ENCODE peak calls at places on chromosomes 2 and 18, in four cellular contexts. P is psoas muscle, G is HFFc6, N is A673. L is an unnamed sample.

GRCh38 chr2:146821836-146822316 is 1023.0 kb upstream of the ACVR2A start:
- DNase-seq in P (no peak), G (no peak), N (peak; percentile 87), L (no peak)

GRCh38 chr18:43661570-43661969 is 384.3 kb upstream of the SYT4 start:
- DNase-seq in P (no peak), G (peak; percentile 73), N (peak; percentile 62), L (no peak)

GRCh38 chr2:171069286-171069956 is 91.3 kb downstream of the TLK1 start:
- DNase-seq in P (no peak), G (no peak), N (no peak), L (no peak)

GRCh38 chr2:190720691-190721090 is 71.8 kb downstream of the NAB1 start:
- DNase-seq in P (no peak), G (no peak), N (no peak), L (no peak)

GRCh38 chr2:47945036-47945781 is 38.9 kb upstream of the FBXO11 start:
- DNase-seq in P (no peak), G (no peak), N (no peak), L (no peak)

GRCh38 chr2:217964255-217964654 is 38.5 kb downstream of the TNS1 start:
- DNase-seq in P (no peak), G (no peak), N (no peak), L (no peak)

GRCh38 chr2:209933499-209934458 is 68.7 kb upstream of the RPE start:
- DNase-seq in P (no peak), G (peak; percentile 21), N (peak; percentile 78), L (no peak)

GRCh38 chr2:171515672-171516298 is 6.5 kb upstream of the CYBRD1 start:
- DNase-seq in P (no peak), G (peak; percentile 60), N (no peak), L (no peak)

GRCh38 chr2:10194021-10194820 is 71.7 kb downstream of the RRM2 start:
- DNase-seq in P (no peak), G (no peak), N (peak; percentile 47), L (no peak)

GRCh38 chr2:190477563-190478454 is 56.7 kb downstream of the NEMP2 start:
- DNase-seq in P (no peak), G (no peak), N (no peak), L (no peak)

GRCh38 chr2:231000211-231000904 is 4.4 kb downstream of the SPATA3 start:
- DNase-seq in P (no peak), G (no peak), N (no peak), L (no peak)
- TF ChIP-seq CTCF in P (no peak), G (no peak), N (peak; percentile 15), L (no peak)

GRCh38 chr2:122734756-122735155 is 979.3 kb downstream of the TSN start:
- DNase-seq in P (no peak), G (no peak), N (peak; percentile 46), L (no peak)

GRCh38 chr2:122739732-122740593 is 984.5 kb downstream of the TSN start:
- DNase-seq in P (no peak), G (no peak), N (no peak), L (peak; percentile 9)

GRCh38 chr2:122736279-122736678 is 980.8 kb downstream of the TSN start:
- DNase-seq in P (no peak), G (no peak), N (no peak), L (no peak)

GRCh38 chr2:122740594-122740948 is 985.1 kb downstream of the TSN start:
- DNase-seq in P (no peak), G (no peak), N (no peak), L (no peak)

GRCh38 chr2:122737429-122738077 is 982.1 kb downstream of the TSN start:
- DNase-seq in P (no peak), G (no peak), N (no peak), L (peak; percentile 24)
- TF ChIP-seq CTCF in P (no peak), G (no peak), N (no peak), L (peak; percentile 11)

GRCh38 chr2:238288650-238289573 is 502 bp upstream of the PER2 start:
- DNase-seq in P (peak; percentile 99), G (peak; percentile 97), N (peak; percentile 99), L (peak; percentile 99)
- TF ChIP-seq CTCF in P (peak; percentile 29), G (peak; percentile 80), N (no peak), L (peak; percentile 27)

DNA sequence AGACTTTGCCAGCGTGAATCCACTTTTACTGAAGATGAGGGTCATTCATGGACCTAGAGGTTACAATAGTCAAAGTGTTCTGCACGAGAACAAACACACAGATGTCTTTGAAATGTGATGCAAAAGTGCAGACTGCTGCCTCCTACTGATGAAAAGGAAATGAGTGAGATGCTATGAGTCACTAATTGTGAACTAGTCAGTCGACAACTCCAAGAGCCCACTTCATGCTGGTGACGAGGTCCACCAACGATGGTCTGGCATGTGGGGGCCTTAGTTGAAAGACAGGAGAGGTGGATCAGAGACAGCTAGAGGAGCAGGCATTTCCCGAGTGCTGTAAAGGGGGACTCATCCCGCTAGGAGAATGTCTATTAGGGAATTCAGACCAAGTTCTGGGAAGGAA is 17.1 kb upstream of the ZNF236 start:
- DNase-seq in P (no peak), G (peak; percentile 60), N (peak; percentile 45), L (no peak)
- TF ChIP-seq CTCF in P (no peak), G (peak; percentile 21), N (peak; percentile 23), L (no peak)

GRCh38 chr18:75836516-75836915 is 409.0 kb upstream of the SMIM21 start:
- DNase-seq in P (no peak), G (no peak), N (no peak), L (no peak)
- TF ChIP-seq CTCF in P (no peak), G (no peak), N (no peak), L (no peak)

GRCh38 chr2:103386872-103387271 is 625.0 kb downstream of the TMEM182 start:
- DNase-seq in P (no peak), G (no peak), N (no peak), L (no peak)

DNA sequence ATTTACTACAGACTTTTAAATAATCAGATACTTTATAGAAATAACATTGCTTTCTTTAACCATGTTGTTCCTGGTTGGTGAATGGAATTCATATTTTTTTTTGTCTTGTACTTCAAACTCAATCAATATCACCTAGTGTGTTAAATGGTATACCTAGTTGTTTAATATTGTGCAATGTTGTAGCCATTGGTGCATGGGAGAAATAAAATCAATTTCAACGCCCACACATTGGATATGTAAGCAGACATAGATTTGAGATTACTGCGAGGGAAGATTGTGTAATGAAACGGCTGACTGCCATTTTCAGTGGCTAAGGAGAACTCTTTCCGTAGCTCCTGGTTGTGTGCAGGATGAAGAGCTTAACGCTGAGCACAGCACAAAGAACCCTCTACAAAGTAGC is 626.1 kb downstream of the TMEM182 start:
- DNase-seq in P (no peak), G (no peak), N (no peak), L (no peak)
- TF ChIP-seq CTCF in P (no peak), G (no peak), N (no peak), L (no peak)

GRCh38 chr2:207487650-207488315 is 42.0 kb upstream of the CREB1 start:
- DNase-seq in P (no peak), G (peak; percentile 94), N (peak; percentile 38), L (no peak)
- TF ChIP-seq CTCF in P (no peak), G (peak; percentile 69), N (no peak), L (no peak)

GRCh38 chr18:72826736-72827135 is 41.1 kb downstream of the NETO1 start:
- DNase-seq in P (no peak), G (no peak), N (no peak), L (no peak)
- TF ChIP-seq CTCF in P (no peak), G (no peak), N (no peak), L (no peak)

DNA sequence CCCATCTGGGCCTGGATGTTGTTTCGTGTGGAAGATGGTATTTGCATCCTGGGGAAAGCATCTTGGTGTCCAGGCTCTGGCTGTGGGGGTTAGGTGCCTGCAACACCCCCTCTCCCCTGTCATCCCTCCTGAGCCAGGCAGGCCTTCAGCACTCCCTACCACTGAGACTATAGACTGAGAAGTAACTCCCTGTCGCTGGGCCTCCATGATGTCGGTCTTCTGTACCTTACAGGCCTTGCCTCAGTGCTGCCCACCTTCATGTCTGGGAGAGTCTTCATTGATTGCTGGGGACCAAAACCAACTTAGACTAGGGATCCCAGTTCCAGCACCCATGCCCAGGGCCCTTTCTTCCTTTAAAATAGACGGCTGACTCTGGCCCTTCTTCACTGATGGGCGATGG is 33.1 kb upstream of the DNMT3A start:
- DNase-seq in P (peak; percentile 15), G (no peak), N (no peak), L (no peak)
- TF ChIP-seq CTCF in P (no peak), G (no peak), N (no peak), L (no peak)

L was measured in GM13977.